ENCODE peak calls at places on chromosomes 16 and 17, in eight cellular contexts. J is GM23248; C is neural crest cell; W is activated effector memory CD4-positive, alpha-beta T cell treated with Interleukin-2 at 50 U/mL for 16 hours; F is GM03348; U is colonic mucosa; A is lung; X is fibroblast of the aortic adventitia. T is an unnamed sample.

GRCh38 chr17:74584307-74584706 is 7.8 kb downstream of the CD300LD start:
- DNase-seq in J (no peak), C (no peak), W (no peak), F (no peak), U (no peak), A (no peak), X (no peak), T (no peak)

GRCh38 chr17:70109497-70109896 is 34.5 kb downstream of the KCNJ16 start:
- DNase-seq in J (peak), C (no peak), W (no peak), F (no peak), U (no peak), A (no peak), X (no peak), T (no peak)

GRCh38 chr16:88533945-88534641 is 36.1 kb upstream of the ZC3H18 start:
- DNase-seq in J (peak), C (peak), W (peak), F (peak), U (peak), A (peak), X (peak), T (peak)

GRCh38 chr16:68083861-68084503 is 1.2 kb upstream of the NFATC3 start:
- DNase-seq in J (peak), C (no peak), W (no peak), F (peak), U (peak), A (no peak), X (no peak), T (no peak)

GRCh38 chr16:69382421-69382820 is 3.4 kb downstream of the TERF2 start:
- DNase-seq in J (no peak), C (no peak), W (no peak), F (no peak), U (no peak), A (no peak), X (no peak), T (no peak)

GRCh38 chr16:58032710-58033293 is 7.2 kb downstream of the MMP15 start:
- DNase-seq in J (no peak), C (no peak), W (no peak), F (no peak), U (no peak), A (peak), X (no peak), T (no peak)

GRCh38 chr17:68184816-68185436 is 62.9 kb upstream of the AMZ2 start:
- DNase-seq in J (no peak), C (no peak), W (peak), F (no peak), U (no peak), A (no peak), X (no peak), T (no peak)

GRCh38 chr17:46822388-46822921 is 4.0 kb upstream of the WNT3 start:
- DNase-seq in J (no peak), C (no peak), W (no peak), F (no peak), U (peak), A (peak), X (no peak), T (no peak)

GRCh38 chr16:9135797-9136196 is 44.4 kb downstream of the HAPSTR1 start:
- DNase-seq in J (no peak), C (no peak), W (no peak), F (no peak), U (no peak), A (no peak), X (no peak), T (no peak)

GRCh38 chr16:11253009-11253994 is 2.7 kb downstream of the SOCS1 start:
- DNase-seq in J (peak), C (no peak), W (peak), F (no peak), U (no peak), A (no peak), X (peak), T (no peak)

GRCh38 chr16:88108762-88109161 is 157.5 kb downstream of the BANP start:
- DNase-seq in J (no peak), C (no peak), W (no peak), F (no peak), U (no peak), A (no peak), X (no peak), T (no peak)

T was measured in NCI-H460.